ENCODE peak calls at places on chromosomes 11 and 22, in four cellular contexts. One of them, this sample, is unnamed.
A peak's percentile ranks its signal among the peaks of the same experiment; 100 is the strongest.

GRCh38 chr11:68977781-68978625 is 2.8 kb downstream of the MRGPRD start:
- DNase-seq in neural crest cell: no peak
- DNase-seq in left ventricle myocardium inferior: no peak
- DNase-seq in activated naive CD4-positive, alpha-beta T cell: no peak
- DNase-seq in this sample: no peak

GRCh38 chr11:43936081-43936480 is 6.4 kb upstream of the C11orf96 start:
- DNase-seq in activated naive CD4-positive, alpha-beta T cell: no peak
- DNase-seq in neural crest cell: no peak
- DNase-seq in left ventricle myocardium inferior: no peak
- DNase-seq in this sample: no peak

GRCh38 chr22:46009730-46010129 is 32.8 kb upstream of the WNT7B start:
- DNase-seq in neural crest cell: no peak
- DNase-seq in activated naive CD4-positive, alpha-beta T cell: no peak
- DNase-seq in left ventricle myocardium inferior: peak; percentile 7
- DNase-seq in this sample: no peak

GRCh38 chr22:42805016-42805997 is 51.8 kb downstream of the ARFGAP3 start:
- DNase-seq in activated naive CD4-positive, alpha-beta T cell: no peak
- DNase-seq in left ventricle myocardium inferior: peak; percentile 46
- DNase-seq in neural crest cell: no peak
- DNase-seq in this sample: no peak

GRCh38 chr22:37239336-37240239 is 4.5 kb downstream of the RAC2 start:
- DNase-seq in activated naive CD4-positive, alpha-beta T cell: no peak
- DNase-seq in neural crest cell: no peak
- DNase-seq in left ventricle myocardium inferior: no peak
- DNase-seq in this sample: no peak

GRCh38 chr11:32088117-32088941 is 2.5 kb upstream of the RCN1 start:
- DNase-seq in neural crest cell: no peak
- DNase-seq in left ventricle myocardium inferior: peak; percentile 40
- DNase-seq in activated naive CD4-positive, alpha-beta T cell: no peak
- DNase-seq in this sample: no peak

GRCh38 chr11:82682003-82682751 is 51.5 kb downstream of the FAM181B start:
- DNase-seq in left ventricle myocardium inferior: no peak
- DNase-seq in activated naive CD4-positive, alpha-beta T cell: no peak
- DNase-seq in neural crest cell: no peak
- DNase-seq in this sample: no peak

GRCh38 chr22:23970201-23970641 is 3.5 kb downstream of the DDTL start:
- DNase-seq in left ventricle myocardium inferior: no peak
- DNase-seq in activated naive CD4-positive, alpha-beta T cell: no peak
- DNase-seq in neural crest cell: no peak
- DNase-seq in this sample: no peak

GRCh38 chr22:50695421-50696250 is 23.0 kb downstream of the SHANK3 start:
- DNase-seq in left ventricle myocardium inferior: no peak
- DNase-seq in activated naive CD4-positive, alpha-beta T cell: no peak
- DNase-seq in neural crest cell: no peak
- DNase-seq in this sample: no peak

GRCh38 chr11:124578761-124579160 is 9.0 kb downstream of the OR8A1 start:
- DNase-seq in left ventricle myocardium inferior: no peak
- DNase-seq in activated naive CD4-positive, alpha-beta T cell: no peak
- DNase-seq in neural crest cell: no peak
- DNase-seq in this sample: no peak

GRCh38 chr11:112024778-112025678 is at the start of gene DLAT:
- DNase-seq in activated naive CD4-positive, alpha-beta T cell: peak; percentile 56
- DNase-seq in left ventricle myocardium inferior: peak; percentile 91
- DNase-seq in neural crest cell: peak; percentile 95
- DNase-seq in this sample: peak; percentile 38

GRCh38 chr11:108534274-108534882 is 36.2 kb upstream of the POGLUT3 start:
- DNase-seq in activated naive CD4-positive, alpha-beta T cell: no peak
- DNase-seq in left ventricle myocardium inferior: no peak
- DNase-seq in neural crest cell: no peak
- DNase-seq in this sample: no peak

GRCh38 chr11:33773399-33774355 is 643 bp downstream of the FBXO3 start:
- DNase-seq in neural crest cell: no peak
- DNase-seq in left ventricle myocardium inferior: no peak
- DNase-seq in activated naive CD4-positive, alpha-beta T cell: no peak
- DNase-seq in this sample: no peak

GRCh38 chr11:115990004-115990447 is 485.8 kb upstream of the CADM1 start:
- DNase-seq in left ventricle myocardium inferior: no peak
- DNase-seq in activated naive CD4-positive, alpha-beta T cell: no peak
- DNase-seq in neural crest cell: peak; percentile 44
- DNase-seq in this sample: no peak

GRCh38 chr11:20443596-20443995 is 56.1 kb downstream of the PRMT3 start:
- DNase-seq in left ventricle myocardium inferior: no peak
- DNase-seq in activated naive CD4-positive, alpha-beta T cell: no peak
- DNase-seq in neural crest cell: no peak
- DNase-seq in this sample: no peak

GRCh38 chr11:877565-877964 is 33.0 kb downstream of the CHID1 start:
- DNase-seq in left ventricle myocardium inferior: no peak
- DNase-seq in activated naive CD4-positive, alpha-beta T cell: no peak
- DNase-seq in neural crest cell: no peak
- DNase-seq in this sample: no peak

GRCh38 chr22:33467718-33468117 is 409.5 kb upstream of the SYN3 start:
- DNase-seq in left ventricle myocardium inferior: no peak
- DNase-seq in activated naive CD4-positive, alpha-beta T cell: no peak
- DNase-seq in neural crest cell: no peak
- DNase-seq in this sample: no peak

GRCh38 chr11:77092382-77092781 is 10.3 kb upstream of the OMP start:
- DNase-seq in activated naive CD4-positive, alpha-beta T cell: no peak
- DNase-seq in neural crest cell: no peak
- DNase-seq in left ventricle myocardium inferior: peak; percentile 7
- DNase-seq in this sample: no peak

GRCh38 chr11:128632151-128632791 is 44.9 kb upstream of the ETS1 start:
- DNase-seq in neural crest cell: peak; percentile 43
- DNase-seq in left ventricle myocardium inferior: no peak
- DNase-seq in activated naive CD4-positive, alpha-beta T cell: no peak
- DNase-seq in this sample: no peak

GRCh38 chr22:20000246-20001081 is 16.2 kb downstream of the ARVCF start:
- DNase-seq in left ventricle myocardium inferior: peak; percentile 61
- DNase-seq in neural crest cell: peak; percentile 35
- DNase-seq in activated naive CD4-positive, alpha-beta T cell: no peak
- DNase-seq in this sample: no peak

GRCh38 chr11:109865558-109866186 is 227.5 kb upstream of the ZC3H12C start:
- DNase-seq in left ventricle myocardium inferior: peak; percentile 14
- DNase-seq in neural crest cell: no peak
- DNase-seq in activated naive CD4-positive, alpha-beta T cell: no peak
- DNase-seq in this sample: no peak

GRCh38 chr11:112129656-112130055 is 34.2 kb downstream of the IL18 start:
- DNase-seq in activated naive CD4-positive, alpha-beta T cell: no peak
- DNase-seq in neural crest cell: no peak
- DNase-seq in left ventricle myocardium inferior: no peak
- DNase-seq in this sample: no peak

GRCh38 chr11:73236879-73237278 is 18.8 kb downstream of the P2RY2 start:
- DNase-seq in neural crest cell: peak; percentile 43
- DNase-seq in left ventricle myocardium inferior: peak; percentile 51
- DNase-seq in activated naive CD4-positive, alpha-beta T cell: no peak
- DNase-seq in this sample: no peak

GRCh38 chr11:74449369-74449931 is 17.9 kb downstream of the KCNE3 start:
- DNase-seq in neural crest cell: peak; percentile 26
- DNase-seq in activated naive CD4-positive, alpha-beta T cell: no peak
- DNase-seq in left ventricle myocardium inferior: no peak
- DNase-seq in this sample: no peak

GRCh38 chr11:87926250-87926970 is 248.8 kb downstream of the RAB38 start:
- DNase-seq in activated naive CD4-positive, alpha-beta T cell: no peak
- DNase-seq in left ventricle myocardium inferior: no peak
- DNase-seq in neural crest cell: no peak
- DNase-seq in this sample: no peak

This sample was measured in esophagus squamous epithelium.